ENCODE peak calls at places on chromosome 2, in seven cellular contexts. E is GM12878, D is colonic mucosa, V is dorsolateral prefrontal cortex, K is breast epithelium, I is adrenal gland, J is Peyer's patch. M is an unnamed sample.

GRCh38 chr2:24049485-24050021 is at the start of gene FKBP1B:
- DNase-seq in E (no peak), D (peak), V (peak), K (no peak), I (peak), J (peak), M (no peak)

GRCh38 chr2:237486819-237487448 is at the start of gene MLPH:
- DNase-seq in E (no peak), D (peak), V (no peak), K (peak), I (no peak), J (peak), M (no peak)

GRCh38 chr2:51441786-51442185 is 409.9 kb upstream of the NRXN1 start:
- DNase-seq in E (no peak), D (no peak), V (no peak), K (no peak), I (no peak), J (no peak), M (no peak)

GRCh38 chr2:165833156-165833555 is 39.1 kb upstream of the GALNT3 start:
- DNase-seq in E (no peak), D (no peak), V (no peak), K (no peak), I (no peak), J (no peak), M (no peak)

GRCh38 chr2:64837925-64838641 is 151.1 kb upstream of the SLC1A4 start:
- DNase-seq in E (no peak), D (peak), V (no peak), K (no peak), I (no peak), J (no peak), M (no peak)

GRCh38 chr2:6326958-6327357 is 538.7 kb downstream of the CMPK2 start:
- DNase-seq in E (no peak), D (no peak), V (no peak), K (no peak), I (no peak), J (no peak), M (no peak)

GRCh38 chr2:26572589-26572988 is 68.6 kb downstream of the CIB4 start:
- DNase-seq in E (no peak), D (no peak), V (peak), K (no peak), I (no peak), J (peak), M (no peak)

GRCh38 chr2:105431367-105432088 is 32.7 kb upstream of the FHL2 start:
- DNase-seq in E (no peak), D (no peak), V (peak), K (peak), I (peak), J (no peak), M (no peak)

GRCh38 chr2:228731517-228731916 is 539.6 kb downstream of the PID1 start:
- DNase-seq in E (no peak), D (no peak), V (no peak), K (no peak), I (no peak), J (no peak), M (no peak)

GRCh38 chr2:129888896-129889295 is 90.6 kb upstream of the RAB6C start:
- DNase-seq in E (no peak), D (no peak), V (no peak), K (no peak), I (no peak), J (no peak), M (no peak)

GRCh38 chr2:222290691-222291484 is 7.9 kb downstream of the PAX3 start:
- DNase-seq in E (no peak), D (no peak), V (no peak), K (no peak), I (no peak), J (no peak), M (no peak)

GRCh38 chr2:20991031-20991430 is 52.8 kb downstream of the APOB start:
- DNase-seq in E (no peak), D (no peak), V (no peak), K (no peak), I (no peak), J (no peak), M (no peak)

GRCh38 chr2:10786240-10786982 is 26.2 kb downstream of the PDIA6 start:
- DNase-seq in E (no peak), D (no peak), V (no peak), K (no peak), I (no peak), J (no peak), M (no peak)

GRCh38 chr2:100008960-100009359 is 133.4 kb downstream of the AFF3 start:
- DNase-seq in E (no peak), D (no peak), V (no peak), K (no peak), I (no peak), J (no peak), M (no peak)

GRCh38 chr2:68330691-68331090 is 10.9 kb upstream of the CNRIP1 start:
- DNase-seq in E (no peak), D (no peak), V (no peak), K (no peak), I (no peak), J (no peak), M (no peak)

GRCh38 chr2:27710640-27711430 is 47.1 kb downstream of the SLC4A1AP start:
- DNase-seq in E (no peak), D (no peak), V (no peak), K (no peak), I (no peak), J (no peak), M (no peak)

GRCh38 chr2:60554649-60555065 is 1.2 kb upstream of the BCL11A start:
- DNase-seq in E (no peak), D (peak), V (no peak), K (no peak), I (no peak), J (peak), M (no peak)

GRCh38 chr2:120729410-120730052 is 6.1 kb upstream of the GLI2 start:
- DNase-seq in E (no peak), D (no peak), V (no peak), K (no peak), I (no peak), J (no peak), M (no peak)

GRCh38 chr2:235594041-235594440 is 100.2 kb downstream of the AGAP1 start:
- DNase-seq in E (no peak), D (no peak), V (no peak), K (no peak), I (no peak), J (no peak), M (no peak)

GRCh38 chr2:13682878-13683277 is 949.6 kb upstream of the LRATD1 start:
- DNase-seq in E (no peak), D (no peak), V (no peak), K (no peak), I (peak), J (no peak), M (no peak)

GRCh38 chr2:26072925-26073768 is 39.3 kb downstream of the RAB10 start:
- DNase-seq in E (no peak), D (peak), V (no peak), K (no peak), I (peak), J (no peak), M (no peak)

GRCh38 chr2:96153291-96153713 is 8.1 kb upstream of the DUSP2 start:
- DNase-seq in E (no peak), D (no peak), V (no peak), K (peak), I (no peak), J (no peak), M (no peak)

GRCh38 chr2:163611557-163611906 is 124.3 kb downstream of the FIGN start:
- DNase-seq in E (no peak), D (no peak), V (no peak), K (no peak), I (no peak), J (no peak), M (no peak)

GRCh38 chr2:10360460-10361219 is 57.9 kb downstream of the HPCAL1 start:
- DNase-seq in E (no peak), D (no peak), V (no peak), K (no peak), I (no peak), J (no peak), M (no peak)

GRCh38 chr2:210475726-210476125 is 833 bp downstream of the LANCL1 start:
- DNase-seq in E (no peak), D (no peak), V (no peak), K (no peak), I (no peak), J (no peak), M (no peak)
- H3K4me3 ChIP-seq in E (peak), D (peak), V (peak), K (peak), I (no peak), J (peak), M (peak)

GRCh38 chr2:199470672-199471442 is 13.1 kb upstream of the SATB2 start:
- DNase-seq in E (no peak), D (peak), V (no peak), K (no peak), I (no peak), J (no peak), M (no peak)

GRCh38 chr2:199468561-199469513 is 11.1 kb upstream of the SATB2 start:
- DNase-seq in E (no peak), D (peak), V (peak), K (no peak), I (no peak), J (no peak), M (no peak)

GRCh38 chr2:199470361-199470671 is 12.6 kb upstream of the SATB2 start:
- DNase-seq in E (no peak), D (no peak), V (no peak), K (no peak), I (no peak), J (no peak), M (no peak)

GRCh38 chr2:199469514-199470360 is 12.0 kb upstream of the SATB2 start:
- DNase-seq in E (no peak), D (peak), V (no peak), K (no peak), I (no peak), J (no peak), M (no peak)

GRCh38 chr2:199471443-199472057 is 13.8 kb upstream of the SATB2 start:
- DNase-seq in E (no peak), D (peak), V (peak), K (no peak), I (peak), J (peak), M (no peak)
- TF ChIP-seq CTCF in E (peak), D (peak), V (peak), K (no peak), I (peak), J (peak), M (peak)

DNA sequence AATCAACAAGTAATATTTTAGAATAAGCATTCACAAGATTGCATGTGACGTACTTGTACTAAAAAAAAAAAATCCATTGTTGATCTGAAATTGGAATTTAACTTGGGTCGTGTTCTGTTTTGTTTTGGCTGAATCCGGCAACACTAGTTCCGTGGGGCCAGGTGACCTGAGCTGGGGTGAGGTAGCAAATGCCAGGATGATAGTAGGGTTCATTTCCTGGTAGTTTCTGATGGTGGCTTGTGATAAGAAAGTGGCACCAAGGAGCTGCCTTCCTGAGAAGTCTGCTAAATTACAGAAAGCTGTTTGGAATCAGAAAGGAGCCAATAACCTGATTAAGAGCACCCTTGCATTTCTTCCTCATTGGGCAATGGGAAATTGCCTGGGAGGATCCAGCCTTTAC is 126.4 kb upstream of the DLX2 start:
- DNase-seq in E (no peak), D (no peak), V (no peak), K (no peak), I (no peak), J (no peak), M (no peak)
- H3K27ac ChIP-seq in E (no peak), D (no peak), V (no peak), K (peak), I (no peak), J (peak), M (peak)

DNA sequence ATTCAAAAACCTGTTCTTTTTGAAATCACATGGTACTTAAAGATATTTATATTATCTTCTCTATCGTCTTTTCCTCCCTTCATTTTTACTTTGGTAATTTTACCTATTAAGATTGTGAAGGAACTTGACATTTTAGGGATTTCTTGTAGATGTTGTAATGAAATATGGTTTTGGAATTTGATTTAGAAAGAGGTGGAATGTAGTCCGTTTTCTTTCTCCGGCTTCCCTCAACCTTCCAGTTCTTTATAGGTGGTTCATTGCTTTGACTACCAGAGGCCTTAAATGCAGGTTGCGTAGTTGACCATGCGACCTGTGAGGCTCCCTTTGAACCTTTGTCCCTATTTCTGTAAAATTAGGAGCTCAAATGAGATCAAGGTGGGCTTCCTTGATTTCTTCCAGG is 24.5 kb downstream of the ITGA6 start:
- DNase-seq in E (no peak), D (no peak), V (no peak), K (no peak), I (no peak), J (no peak), M (no peak)
- H3K4me3 ChIP-seq in E (no peak), D (no peak), V (no peak), K (no peak), I (no peak), J (no peak), M (no peak)

GRCh38 chr2:144280009-144280408 is 239.9 kb downstream of the ZEB2 start:
- DNase-seq in E (no peak), D (no peak), V (no peak), K (no peak), I (no peak), J (no peak), M (no peak)

GRCh38 chr2:144275340-144275739 is 244.6 kb downstream of the ZEB2 start:
- DNase-seq in E (no peak), D (no peak), V (no peak), K (no peak), I (no peak), J (no peak), M (no peak)

GRCh38 chr2:144274131-144274530 is 245.8 kb downstream of the ZEB2 start:
- DNase-seq in E (no peak), D (no peak), V (no peak), K (no peak), I (no peak), J (no peak), M (no peak)

GRCh38 chr2:144277622-144278354 is 242.1 kb downstream of the ZEB2 start:
- DNase-seq in E (no peak), D (no peak), V (no peak), K (no peak), I (no peak), J (no peak), M (no peak)

GRCh38 chr2:144279165-144279564 is 240.8 kb downstream of the ZEB2 start:
- DNase-seq in E (no peak), D (no peak), V (no peak), K (no peak), I (no peak), J (no peak), M (no peak)
- TF ChIP-seq CTCF in E (no peak), D (no peak), V (no peak), K (no peak), I (no peak), J (no peak), M (no peak)

GRCh38 chr2:218317832-218318231 is 25.5 kb upstream of the TMBIM1 start:
- DNase-seq in E (no peak), D (no peak), V (no peak), K (no peak), I (no peak), J (no peak), M (no peak)
- H3K27ac ChIP-seq in E (no peak), D (no peak), V (no peak), K (no peak), I (no peak), J (no peak), M (no peak)

GRCh38 chr2:86249176-86249842 is 50.1 kb downstream of the MRPL35 start:
- DNase-seq in E (no peak), D (no peak), V (no peak), K (no peak), I (peak), J (no peak), M (no peak)
- H3K4me3 ChIP-seq in E (no peak), D (no peak), V (no peak), K (no peak), I (no peak), J (no peak), M (no peak)

GRCh38 chr2:70566906-70567305 is 13.3 kb upstream of the TGFA start:
- DNase-seq in E (no peak), D (no peak), V (no peak), K (no peak), I (no peak), J (no peak), M (no peak)
- TF ChIP-seq CTCF in E (no peak), D (no peak), V (no peak), K (no peak), I (no peak), J (no peak), M (no peak)

GRCh38 chr2:39546937-39547336 is 109.9 kb upstream of the MAP4K3 start:
- DNase-seq in E (no peak), D (no peak), V (no peak), K (no peak), I (no peak), J (no peak), M (no peak)
- H3K27ac ChIP-seq in E (no peak), D (no peak), V (no peak), K (no peak), I (no peak), J (no peak), M (no peak)